ENCODE peak calls at places on chromosomes 16 and 17, in six cellular contexts. One of them, this sample, is unnamed.

GRCh38 chr17:33390479-33391027 is 97.5 kb upstream of the ASIC2 start:
- DNase-seq in A549: no peak
- DNase-seq in RWPE2: no peak
- DNase-seq in left lung: no peak
- DNase-seq in CD4-positive, alpha-beta memory T cell: no peak
- DNase-seq in ovary: no peak
- DNase-seq in this sample: no peak

GRCh38 chr17:77531002-77531401 is 390.2 kb downstream of the SEC14L1 start:
- DNase-seq in A549: no peak
- DNase-seq in RWPE2: no peak
- DNase-seq in left lung: no peak
- DNase-seq in CD4-positive, alpha-beta memory T cell: no peak
- DNase-seq in ovary: no peak
- DNase-seq in this sample: no peak

GRCh38 chr16:84228321-84228838 is 11.4 kb downstream of the KCNG4 start:
- DNase-seq in A549: peak; percentile 93
- DNase-seq in RWPE2: no peak
- DNase-seq in left lung: peak; percentile 85
- DNase-seq in CD4-positive, alpha-beta memory T cell: no peak
- DNase-seq in ovary: peak; percentile 80
- DNase-seq in this sample: no peak

GRCh38 chr16:57619606-57620315 is 8.7 kb upstream of the ADGRG1 start:
- DNase-seq in A549: no peak
- DNase-seq in RWPE2: peak; percentile 94
- DNase-seq in left lung: no peak
- DNase-seq in CD4-positive, alpha-beta memory T cell: no peak
- DNase-seq in ovary: peak; percentile 5
- DNase-seq in this sample: no peak

GRCh38 chr16:13866073-13866472 is 53.9 kb upstream of the ERCC4 start:
- DNase-seq in A549: peak; percentile 73
- DNase-seq in RWPE2: no peak
- DNase-seq in left lung: no peak
- DNase-seq in CD4-positive, alpha-beta memory T cell: peak; percentile 7
- DNase-seq in ovary: peak; percentile 81
- DNase-seq in this sample: no peak

GRCh38 chr17:82199496-82199895 is 13.1 kb downstream of the CCDC57 start:
- DNase-seq in A549: no peak
- DNase-seq in RWPE2: no peak
- DNase-seq in left lung: no peak
- DNase-seq in CD4-positive, alpha-beta memory T cell: no peak
- DNase-seq in ovary: no peak
- DNase-seq in this sample: no peak

GRCh38 chr17:8468988-8469387 is 33.3 kb downstream of the NDEL1 start:
- DNase-seq in A549: no peak
- DNase-seq in RWPE2: no peak
- DNase-seq in left lung: no peak
- DNase-seq in CD4-positive, alpha-beta memory T cell: no peak
- DNase-seq in ovary: no peak
- DNase-seq in this sample: no peak

GRCh38 chr16:50021509-50021908 is 3.5 kb upstream of the CNEP1R1 start:
- DNase-seq in A549: no peak
- DNase-seq in RWPE2: no peak
- DNase-seq in left lung: no peak
- DNase-seq in CD4-positive, alpha-beta memory T cell: no peak
- DNase-seq in ovary: no peak
- DNase-seq in this sample: no peak

GRCh38 chr16:83779881-83780280 is 27.9 kb upstream of the HSBP1 start:
- DNase-seq in A549: no peak
- DNase-seq in RWPE2: no peak
- DNase-seq in left lung: no peak
- DNase-seq in CD4-positive, alpha-beta memory T cell: no peak
- DNase-seq in ovary: no peak
- DNase-seq in this sample: no peak

GRCh38 chr16:23561586-23561985 is 4.1 kb downstream of the UBFD1 start:
- DNase-seq in A549: no peak
- DNase-seq in RWPE2: no peak
- DNase-seq in left lung: no peak
- DNase-seq in CD4-positive, alpha-beta memory T cell: no peak
- DNase-seq in ovary: no peak
- DNase-seq in this sample: no peak

GRCh38 chr16:68790130-68790761 is 53.1 kb upstream of the TANGO6 start:
- DNase-seq in A549: peak; percentile 70
- DNase-seq in RWPE2: peak; percentile 83
- DNase-seq in left lung: no peak
- DNase-seq in CD4-positive, alpha-beta memory T cell: no peak
- DNase-seq in ovary: peak; percentile 25
- DNase-seq in this sample: no peak

GRCh38 chr17:17155568-17155967 is 50.6 kb downstream of the PLD6 start:
- DNase-seq in A549: no peak
- DNase-seq in RWPE2: no peak
- DNase-seq in left lung: peak; percentile 40
- DNase-seq in CD4-positive, alpha-beta memory T cell: no peak
- DNase-seq in ovary: no peak
- DNase-seq in this sample: no peak

GRCh38 chr16:51103590-51103989 is 47.5 kb downstream of the SALL1 start:
- DNase-seq in A549: no peak
- DNase-seq in RWPE2: no peak
- DNase-seq in left lung: no peak
- DNase-seq in CD4-positive, alpha-beta memory T cell: no peak
- DNase-seq in ovary: no peak
- DNase-seq in this sample: no peak

GRCh38 chr17:64154321-64155089 is 24.6 kb upstream of the ERN1 start:
- DNase-seq in A549: no peak
- DNase-seq in RWPE2: no peak
- DNase-seq in left lung: no peak
- DNase-seq in CD4-positive, alpha-beta memory T cell: no peak
- DNase-seq in ovary: no peak
- DNase-seq in this sample: no peak

GRCh38 chr16:66728117-66728787 is 23.2 kb downstream of the DYNC1LI2 start:
- DNase-seq in A549: peak; percentile 61
- DNase-seq in RWPE2: no peak
- DNase-seq in left lung: no peak
- DNase-seq in CD4-positive, alpha-beta memory T cell: peak; percentile 42
- DNase-seq in ovary: peak; percentile 45
- DNase-seq in this sample: no peak

GRCh38 chr16:30413116-30413806 is 5.9 kb downstream of the ZNF771 start:
- DNase-seq in A549: no peak
- DNase-seq in RWPE2: no peak
- DNase-seq in left lung: no peak
- DNase-seq in CD4-positive, alpha-beta memory T cell: no peak
- DNase-seq in ovary: no peak
- DNase-seq in this sample: no peak

GRCh38 chr17:29682987-29683386 is 60.3 kb upstream of the CORO6 start:
- DNase-seq in A549: no peak
- DNase-seq in RWPE2: no peak
- DNase-seq in left lung: no peak
- DNase-seq in CD4-positive, alpha-beta memory T cell: no peak
- DNase-seq in ovary: no peak
- DNase-seq in this sample: no peak

DNA sequence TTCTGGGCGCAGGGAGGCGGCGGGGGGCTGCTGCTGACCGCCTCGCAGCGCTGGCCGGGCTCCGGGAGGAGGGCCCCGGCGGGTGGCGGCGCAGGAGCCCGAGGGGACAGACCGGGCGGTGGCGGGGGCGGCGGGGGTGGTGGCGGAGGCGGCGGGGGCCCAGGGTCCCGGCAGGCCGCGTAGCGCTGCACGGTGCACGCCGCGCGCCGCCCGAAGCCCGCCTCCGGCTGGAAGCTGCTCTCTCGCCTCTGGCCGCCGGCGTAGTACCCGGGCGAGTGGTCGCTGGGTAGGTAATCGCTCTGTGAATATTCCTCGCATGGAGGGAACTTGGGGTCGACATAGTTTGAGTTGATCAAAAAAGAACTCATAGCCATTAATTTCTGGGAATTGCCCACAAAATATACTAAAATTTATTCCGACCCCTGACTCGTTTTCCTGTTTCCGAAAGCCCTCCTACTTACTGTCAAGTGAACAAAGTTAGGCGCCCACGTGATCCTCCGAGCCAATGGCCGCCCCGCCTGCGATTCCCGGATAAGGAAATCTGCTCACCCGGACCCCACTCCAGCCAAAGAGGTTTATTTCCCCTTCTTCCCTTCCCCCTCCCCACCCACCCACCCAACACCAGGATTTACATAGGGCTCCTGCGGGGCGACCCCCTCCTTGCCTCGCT is at the start of gene HOXB4:
- DNase-seq in A549: no peak
- DNase-seq in RWPE2: no peak
- DNase-seq in left lung: peak; percentile 87
- DNase-seq in CD4-positive, alpha-beta memory T cell: peak; percentile 71
- DNase-seq in ovary: peak; percentile 32
- DNase-seq in this sample: peak; percentile 48
- H3K4me3 ChIP-seq in A549: no peak within 1 kb of the TSS
- H3K4me3 ChIP-seq in RWPE2: peak within 1 kb of the TSS; percentile 63
- H3K4me3 ChIP-seq in left lung: peak within 1 kb of the TSS; percentile 29
- H3K4me3 ChIP-seq in CD4-positive, alpha-beta memory T cell: peak within 1 kb of the TSS; percentile 44
- H3K4me3 ChIP-seq in ovary: peak within 1 kb of the TSS; percentile 35
- H3K4me3 ChIP-seq in this sample: peak within 1 kb of the TSS; percentile 81

GRCh38 chr17:21843951-21844590 is 151.7 kb downstream of the KCNJ18 start:
- DNase-seq in A549: no peak
- DNase-seq in RWPE2: no peak
- DNase-seq in left lung: peak; percentile 59
- DNase-seq in CD4-positive, alpha-beta memory T cell: no peak
- DNase-seq in ovary: no peak
- DNase-seq in this sample: no peak

GRCh38 chr17:21843318-21843865 is 151.1 kb downstream of the KCNJ18 start:
- DNase-seq in A549: no peak
- DNase-seq in RWPE2: no peak
- DNase-seq in left lung: peak; percentile 65
- DNase-seq in CD4-positive, alpha-beta memory T cell: no peak
- DNase-seq in ovary: no peak
- DNase-seq in this sample: no peak

GRCh38 chr17:21841839-21842238 is 149.5 kb downstream of the KCNJ18 start:
- DNase-seq in A549: no peak
- DNase-seq in RWPE2: no peak
- DNase-seq in left lung: peak; percentile 59
- DNase-seq in CD4-positive, alpha-beta memory T cell: no peak
- DNase-seq in ovary: no peak
- DNase-seq in this sample: no peak

DNA sequence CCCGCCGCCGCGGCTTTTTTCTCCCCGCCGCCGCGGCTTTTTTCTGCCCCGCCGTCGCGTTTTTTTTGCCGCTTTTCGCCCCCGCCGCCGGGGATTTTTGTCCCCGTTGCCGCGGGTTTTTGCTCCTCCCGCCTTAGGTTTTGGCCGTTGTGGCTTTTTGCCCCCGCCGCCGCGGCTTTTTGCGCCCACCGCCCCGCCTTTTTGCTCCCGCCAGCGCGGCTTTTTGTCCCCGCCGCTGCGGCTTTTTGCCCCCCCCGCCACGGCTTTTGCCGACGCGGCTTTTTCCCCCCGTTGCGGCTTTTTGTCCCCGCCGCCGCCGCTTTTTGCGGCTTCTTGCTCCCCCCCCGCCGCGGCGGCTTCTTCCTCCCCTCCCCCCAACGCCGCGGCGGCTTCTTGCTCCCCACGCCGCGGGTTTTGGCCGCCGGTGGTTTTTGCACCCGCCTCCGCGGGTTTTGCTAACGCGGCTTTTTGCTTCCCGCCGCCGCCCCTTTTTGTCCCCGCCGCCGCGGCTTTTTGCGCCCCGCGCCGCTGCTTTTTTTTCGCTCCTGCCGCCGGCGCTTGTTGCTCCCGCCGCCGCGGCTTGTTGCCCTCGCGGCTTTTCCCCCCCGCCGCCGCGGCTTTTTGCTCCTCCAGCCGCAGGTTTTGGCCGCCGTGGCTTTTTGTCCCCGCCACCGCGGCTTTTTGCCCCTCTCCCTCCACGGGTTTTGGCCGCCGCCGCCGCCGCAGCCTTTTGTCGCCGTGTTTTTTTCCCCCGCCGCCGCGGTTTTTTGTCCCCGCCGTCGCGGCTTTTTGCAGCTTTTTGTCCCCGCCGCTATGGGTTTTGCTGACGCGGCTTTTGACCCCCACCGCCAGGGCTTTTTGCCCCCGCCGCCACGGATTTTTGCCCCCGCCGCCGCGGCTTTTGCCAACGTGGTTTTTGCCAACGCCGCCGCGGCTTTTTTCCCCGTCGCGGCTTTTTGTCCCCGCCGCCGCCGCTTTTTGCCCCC is 150.3 kb downstream of the KCNJ18 start:
- DNase-seq in A549: no peak
- DNase-seq in RWPE2: no peak
- DNase-seq in left lung: peak; percentile 61
- DNase-seq in CD4-positive, alpha-beta memory T cell: no peak
- DNase-seq in ovary: no peak
- DNase-seq in this sample: no peak
- H3K4me3 ChIP-seq in A549: peak overlapping the region; percentile 33
- H3K4me3 ChIP-seq in RWPE2: no peak overlapping the region
- H3K4me3 ChIP-seq in left lung: no peak overlapping the region
- H3K4me3 ChIP-seq in CD4-positive, alpha-beta memory T cell: no peak overlapping the region
- H3K4me3 ChIP-seq in ovary: no peak overlapping the region
- H3K4me3 ChIP-seq in this sample: no peak overlapping the region

GRCh38 chr17:72515291-72516065 is 394.7 kb downstream of the SOX9 start:
- DNase-seq in A549: no peak
- DNase-seq in RWPE2: no peak
- DNase-seq in left lung: no peak
- DNase-seq in CD4-positive, alpha-beta memory T cell: no peak
- DNase-seq in ovary: no peak
- DNase-seq in this sample: no peak
- H3K4me3 ChIP-seq in A549: no peak overlapping the region
- H3K4me3 ChIP-seq in RWPE2: no peak overlapping the region
- H3K4me3 ChIP-seq in left lung: no peak overlapping the region
- H3K4me3 ChIP-seq in CD4-positive, alpha-beta memory T cell: no peak overlapping the region
- H3K4me3 ChIP-seq in ovary: no peak overlapping the region
- H3K4me3 ChIP-seq in this sample: no peak overlapping the region

GRCh38 chr17:7215136-7215638 is 4.4 kb downstream of the DLG4 start:
- DNase-seq in A549: no peak
- DNase-seq in RWPE2: no peak
- DNase-seq in left lung: no peak
- DNase-seq in CD4-positive, alpha-beta memory T cell: no peak
- DNase-seq in ovary: no peak
- DNase-seq in this sample: no peak
- H3K4me3 ChIP-seq in A549: peak overlapping the region; percentile 47
- H3K4me3 ChIP-seq in RWPE2: peak overlapping the region; percentile 28
- H3K4me3 ChIP-seq in left lung: peak overlapping the region; percentile 56
- H3K4me3 ChIP-seq in CD4-positive, alpha-beta memory T cell: no peak overlapping the region
- H3K4me3 ChIP-seq in ovary: peak overlapping the region; percentile 56
- H3K4me3 ChIP-seq in this sample: peak overlapping the region; percentile 45

This sample was measured in effector memory CD4-positive, alpha-beta T cell.